ENCODE peak calls at places on chromosome 20, in nine cellular contexts. A is IMR-90, Z is Peyer's patch, P is prostate gland, R is right lobe of liver, W is adrenal gland, L is ovary, D is A549, H is HCT116. M is an unnamed sample.

GRCh38 chr20:4507288-4507719 is 214.4 kb upstream of the PRND start:
- DNase-seq in R (no peak), H (no peak), D (no peak), P (no peak), Z (no peak), W (no peak), L (no peak), A (peak; percentile 95), M (no peak)

GRCh38 chr20:1808101-1808500 is 87.1 kb upstream of the SIRPA start:
- DNase-seq in R (no peak), P (no peak), W (no peak), H (no peak), D (no peak), L (no peak), A (no peak), Z (no peak), M (no peak)

GRCh38 chr20:5890773-5891441 is 59.4 kb downstream of the TRMT6 start:
- DNase-seq in R (no peak), D (no peak), Z (no peak), L (no peak), W (peak; percentile 77), A (no peak), P (no peak), H (no peak), M (no peak)

GRCh38 chr20:25040438-25040831 is 17.5 kb downstream of the ACSS1 start:
- DNase-seq in R (peak; percentile 40), H (no peak), W (no peak), A (peak; percentile 78), D (no peak), L (peak; percentile 62), P (peak; percentile 80), Z (no peak), M (peak; percentile 65)

GRCh38 chr20:4164246-4164645 is 148.9 kb upstream of the RNF24 start:
- DNase-seq in R (no peak), D (no peak), Z (no peak), L (no peak), A (no peak), W (no peak), P (no peak), H (no peak), M (no peak)

GRCh38 chr20:58286729-58287128 is 22.8 kb upstream of the RAB22A start:
- DNase-seq in P (no peak), L (no peak), W (no peak), Z (no peak), D (no peak), R (no peak), H (no peak), A (no peak), M (no peak)

GRCh38 chr20:10553326-10553984 is 118.3 kb downstream of the SLX4IP start:
- DNase-seq in P (peak; percentile 72), A (peak; percentile 82), L (peak; percentile 64), W (peak; percentile 91), R (no peak), H (no peak), Z (peak; percentile 21), D (peak; percentile 54), M (no peak)

GRCh38 chr20:23231561-23232218 is 118.9 kb upstream of the NXT1 start:
- DNase-seq in D (no peak), W (no peak), P (no peak), L (no peak), Z (no peak), R (no peak), A (peak; percentile 29), H (no peak), M (no peak)

GRCh38 chr20:19172637-19173036 is 39.8 kb upstream of the SLC24A3 start:
- DNase-seq in Z (no peak), A (no peak), H (no peak), L (no peak), R (no peak), W (no peak), D (no peak), P (no peak), M (no peak)

GRCh38 chr20:25282034-25282781 is 34.3 kb downstream of the PYGB start:
- DNase-seq in A (no peak), H (no peak), P (no peak), R (peak; percentile 37), W (peak; percentile 46), D (no peak), Z (no peak), L (peak; percentile 15), M (peak; percentile 68)

GRCh38 chr20:60718743-60719142 is 533.3 kb upstream of the CDH4 start:
- DNase-seq in W (no peak), D (no peak), L (no peak), R (no peak), Z (no peak), A (no peak), P (no peak), H (no peak), M (no peak)

GRCh38 chr20:18672826-18673225 is 85.0 kb downstream of the DTD1 start:
- DNase-seq in W (no peak), R (no peak), D (no peak), A (no peak), L (no peak), Z (no peak), P (no peak), H (no peak), M (no peak)

GRCh38 chr20:38129248-38129865 is 35.7 kb downstream of the TGM2 start:
- DNase-seq in H (no peak), W (peak; percentile 15), R (no peak), D (no peak), A (no peak), L (no peak), Z (no peak), P (no peak), M (no peak)
- TF ChIP-seq POLR2A in H (no peak), W (no peak), R (peak; percentile 9), D (no peak), A (no peak), L (no peak), Z (no peak), P (no peak), M (no peak)

DNA sequence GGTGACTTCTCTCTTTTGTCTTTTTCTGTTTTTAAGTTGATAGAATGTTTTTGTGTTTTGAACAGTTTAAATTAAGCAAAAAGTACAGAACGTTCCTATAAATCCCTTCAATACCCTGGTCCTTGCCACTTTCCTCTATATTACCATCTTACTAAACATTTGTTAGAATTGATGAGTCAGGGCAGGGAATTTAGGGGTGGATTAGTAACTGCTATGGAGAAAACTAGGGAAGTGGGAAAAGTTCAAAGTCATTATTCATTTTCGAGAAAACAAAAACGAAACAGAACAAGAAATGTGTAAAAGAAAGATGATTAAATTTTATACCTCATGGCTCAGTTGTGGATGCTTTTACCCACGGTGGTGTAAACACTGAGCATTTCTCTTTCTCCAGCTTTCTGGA is 240.4 kb upstream of the SULF2 start:
- DNase-seq in W (no peak), Z (no peak), P (no peak), L (no peak), D (no peak), A (no peak), H (no peak), R (no peak), M (no peak)
- H3K27ac ChIP-seq in W (peak overlapping the region; percentile 84), Z (no peak overlapping the region), P (no peak overlapping the region), L (peak overlapping the region; percentile 97), D (no peak overlapping the region), A (no peak overlapping the region), H (no peak overlapping the region), R (no peak overlapping the region), M (no peak overlapping the region)

DNA sequence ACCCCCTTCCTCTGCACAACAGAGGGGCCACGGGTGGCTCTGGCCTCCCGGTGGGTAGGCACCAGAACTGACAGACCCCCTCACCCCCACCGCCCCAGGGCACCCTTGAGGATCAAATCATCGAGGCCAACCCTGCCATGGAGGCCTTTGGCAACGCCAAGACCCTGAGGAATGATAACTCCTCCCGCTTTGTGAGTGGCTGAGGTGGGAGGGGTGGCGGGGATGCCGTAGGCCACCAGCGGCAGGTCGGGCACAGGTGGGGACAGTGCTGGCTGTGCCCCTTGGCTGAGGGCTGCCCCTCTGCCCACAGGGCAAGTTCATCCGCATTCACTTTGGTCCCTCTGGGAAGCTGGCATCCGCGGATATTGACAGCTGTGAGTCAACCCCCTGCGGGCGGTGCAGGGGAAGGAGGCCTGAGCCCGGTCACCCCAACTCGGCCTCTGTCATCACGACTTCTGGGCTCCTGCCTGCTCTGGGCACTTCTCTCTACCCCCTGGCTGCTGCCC is 29.1 kb downstream of the MYH7B start:
- DNase-seq in D (no peak), H (no peak), W (no peak), A (no peak), L (no peak), Z (no peak), P (no peak), R (peak; percentile 56), M (peak; percentile 61)
- TF ChIP-seq POLR2A in D (no peak), H (no peak), W (no peak), A (no peak), L (no peak), Z (no peak), P (no peak), R (no peak), M (no peak)

DNA sequence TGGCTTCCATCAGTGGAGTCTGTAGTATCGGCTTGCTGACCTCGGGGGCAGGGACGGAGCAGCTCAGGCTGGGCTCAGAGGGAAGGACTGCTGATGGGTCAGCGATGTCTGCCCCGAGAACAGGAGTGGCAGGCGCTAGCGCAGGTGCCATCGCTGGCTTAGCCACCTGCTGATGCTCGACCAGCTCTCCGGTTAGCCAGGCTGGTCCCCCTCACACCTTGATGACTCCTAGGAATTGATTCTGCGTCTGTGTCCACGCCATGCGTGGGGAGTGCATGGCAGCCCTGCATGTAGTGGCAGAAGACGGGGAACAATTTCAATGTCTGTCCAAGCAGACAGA is 6.6 kb downstream of the SS18L1 start:
- DNase-seq in P (no peak), L (no peak), R (no peak), D (no peak), Z (no peak), A (no peak), W (no peak), H (no peak), M (no peak)
- H3K27ac ChIP-seq in P (no peak overlapping the region), L (no peak overlapping the region), R (peak overlapping the region; percentile 100), D (no peak overlapping the region), Z (no peak overlapping the region), A (no peak overlapping the region), W (no peak overlapping the region), H (no peak overlapping the region), M (peak overlapping the region; percentile 53)

GRCh38 chr20:49104365-49104648 is 58.2 kb downstream of the CSE1L start:
- DNase-seq in R (no peak), Z (no peak), L (no peak), H (no peak), W (no peak), A (no peak), D (no peak), P (no peak), M (no peak)
- TF ChIP-seq POLR2A in R (no peak), Z (no peak), L (no peak), H (no peak), W (no peak), A (no peak), D (no peak), P (no peak), M (no peak)

M was measured in upper lobe of left lung.